ENCODE peak calls at places on chromosomes 2 and 18, in seven cellular contexts. Y is NB4, H is spleen, J is heart left ventricle, V is IMR-90, X is A549, I is breast epithelium. P is an unnamed sample.

GRCh38 chr18:48728204-48728833 is 189.5 kb downstream of the CTIF start:
- DNase-seq in J (peak; percentile 46), V (peak; percentile 99), X (no peak), Y (peak; percentile 18), I (no peak), H (no peak), P (peak; percentile 43)

GRCh38 chr2:112783187-112783721 is 1.0 kb downstream of the IL1A start:
- DNase-seq in I (no peak), V (no peak), X (no peak), Y (no peak), H (no peak), J (no peak), P (no peak)

GRCh38 chr18:61949946-61950345 is 57.1 kb upstream of the RNF152 start:
- DNase-seq in V (peak; percentile 74), I (no peak), X (no peak), H (no peak), J (no peak), Y (no peak), P (no peak)

GRCh38 chr18:73674466-73674865 is 473.2 kb downstream of the FBXO15 start:
- DNase-seq in Y (no peak), I (no peak), X (no peak), V (peak; percentile 31), J (no peak), H (no peak), P (no peak)

GRCh38 chr18:62644773-62645172 is 70.6 kb upstream of the PHLPP1 start:
- DNase-seq in Y (no peak), H (no peak), X (no peak), V (no peak), J (no peak), I (no peak), P (no peak)

GRCh38 chr18:37565985-37566478 is 434 bp upstream of the CELF4 start:
- DNase-seq in H (peak; percentile 59), J (peak; percentile 66), Y (no peak), V (peak; percentile 5), I (no peak), X (peak; percentile 12), P (no peak)

GRCh38 chr2:43109261-43109743 is 117.1 kb downstream of the ZFP36L2 start:
- DNase-seq in H (no peak), Y (peak; percentile 94), J (no peak), I (no peak), X (no peak), V (no peak), P (no peak)

GRCh38 chr2:47232738-47233415 is 77.8 kb upstream of the STPG4 start:
- DNase-seq in Y (no peak), J (no peak), X (no peak), V (peak; percentile 82), H (no peak), I (no peak), P (no peak)

DNA sequence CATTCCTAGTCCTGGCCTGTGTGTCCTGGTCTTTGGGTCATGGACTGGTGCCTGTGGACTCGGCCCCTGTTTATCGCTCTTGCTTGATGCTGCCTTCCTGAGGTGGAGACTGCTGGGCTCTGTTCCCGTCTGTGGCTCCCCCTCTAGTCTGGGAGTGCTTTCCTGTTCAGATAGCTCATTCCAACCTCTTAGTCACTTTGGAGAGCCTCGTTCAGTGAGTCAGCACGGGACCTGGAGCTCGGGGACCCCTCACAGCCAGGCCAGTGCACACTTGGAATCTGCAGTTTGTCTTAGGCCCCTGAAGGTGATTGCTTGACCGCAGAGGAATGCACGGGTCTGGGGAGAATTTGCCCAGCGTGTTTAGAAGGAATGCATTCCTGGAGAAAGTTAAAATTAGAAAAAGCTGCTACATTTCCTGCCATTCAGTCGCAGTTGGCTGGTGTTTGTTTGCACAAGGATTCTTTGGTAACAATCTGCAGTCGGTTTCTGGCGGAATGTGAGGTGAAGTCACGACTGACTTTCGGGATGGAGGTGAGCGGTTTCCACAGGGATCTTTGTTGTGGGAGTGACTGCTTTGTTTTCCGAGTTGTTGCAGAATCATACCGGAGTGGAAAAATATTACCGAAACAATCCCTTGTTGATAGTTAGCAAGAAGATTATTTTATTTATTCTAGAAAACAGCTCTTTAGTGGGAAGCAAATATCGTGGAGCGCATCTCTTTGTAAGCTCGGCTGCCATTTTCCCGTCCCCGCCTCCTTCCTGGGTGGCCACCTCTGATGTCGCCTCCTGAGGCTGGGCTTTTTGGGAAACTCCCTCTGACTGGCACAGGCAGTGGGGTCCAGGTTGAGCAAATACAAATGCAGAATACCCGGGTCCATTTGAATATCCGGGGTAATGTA is 29.6 kb downstream of the SH3BP4 start:
- DNase-seq in V (peak; percentile 100), X (peak; percentile 94), Y (no peak), I (no peak), H (no peak), J (peak; percentile 68), P (peak; percentile 70)
- TF ChIP-seq POLR2A in V (peak; percentile 71), X (peak; percentile 22), Y (no peak), I (no peak), H (no peak), J (no peak), P (no peak)

GRCh38 chr2:70083344-70084156 is 3.7 kb upstream of the PCBP1 start:
- DNase-seq in I (no peak), H (no peak), J (no peak), X (peak; percentile 67), Y (peak; percentile 85), V (peak; percentile 70), P (no peak)

GRCh38 chr2:70086838-70087702 is at the start of gene PCBP1:
- DNase-seq in H (peak; percentile 98), Y (peak; percentile 96), V (peak; percentile 95), X (peak; percentile 97), J (peak; percentile 97), I (peak; percentile 96), P (peak; percentile 99)

GRCh38 chr2:70086278-70086837 is 919 bp upstream of the PCBP1 start:
- DNase-seq in J (peak; percentile 86), Y (peak; percentile 94), V (peak; percentile 82), H (peak; percentile 95), X (peak; percentile 94), I (peak; percentile 65), P (peak; percentile 92)

GRCh38 chr2:70085711-70086277 is 1.5 kb upstream of the PCBP1 start:
- DNase-seq in X (no peak), J (no peak), Y (no peak), I (no peak), H (no peak), V (no peak), P (no peak)

DNA sequence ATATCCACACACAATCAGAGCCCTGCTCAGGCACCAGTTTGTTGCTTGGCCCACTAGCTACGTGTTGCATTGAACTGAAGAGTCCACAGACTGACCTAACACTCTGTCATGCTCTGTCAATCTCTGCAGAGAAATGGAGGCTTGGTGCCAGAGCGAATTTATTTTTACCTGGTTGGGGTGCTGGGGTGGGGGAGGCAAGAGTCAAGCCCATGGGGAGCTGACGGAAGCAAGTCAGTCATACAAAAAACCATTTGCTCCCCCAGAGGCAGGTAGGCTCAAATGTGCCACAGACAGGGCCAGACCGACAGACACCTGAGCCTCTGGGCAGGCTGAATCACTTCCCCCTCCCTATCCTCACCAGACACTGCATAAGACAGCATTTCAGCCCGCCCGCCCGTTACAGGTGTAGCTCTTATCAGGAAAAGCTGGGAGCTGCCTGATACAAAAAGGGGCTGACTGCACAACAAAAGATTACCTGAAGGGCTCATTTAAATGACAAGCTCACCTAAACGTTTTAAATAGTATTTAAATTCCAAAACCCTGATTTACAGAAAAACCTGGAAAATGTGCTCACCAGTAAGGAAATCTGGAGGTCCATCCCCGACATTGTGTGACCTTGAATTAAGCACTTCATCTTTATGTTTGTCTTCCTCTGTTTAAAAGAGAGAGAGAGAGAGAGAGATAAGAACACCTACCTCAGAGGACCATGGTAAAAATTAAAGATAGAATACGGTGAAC is 2.1 kb upstream of the PCBP1 start:
- DNase-seq in I (no peak), V (no peak), Y (peak; percentile 40), J (no peak), X (no peak), H (peak; percentile 84), P (no peak)
- H3K4me3 ChIP-seq in I (peak overlapping the region; percentile 87), V (no peak overlapping the region), Y (peak overlapping the region; percentile 68), J (peak overlapping the region; percentile 75), X (no peak overlapping the region), H (peak overlapping the region; percentile 76), P (no peak overlapping the region)

GRCh38 chr2:73217160-73217559 is 3.1 kb downstream of the SMYD5 start:
- DNase-seq in Y (no peak), I (no peak), H (no peak), V (no peak), J (no peak), X (no peak), P (no peak)

GRCh38 chr2:73212448-73213176 is 1.4 kb upstream of the SMYD5 start:
- DNase-seq in H (peak; percentile 90), Y (peak; percentile 88), V (peak; percentile 87), J (peak; percentile 59), X (peak; percentile 81), I (peak; percentile 67), P (peak; percentile 91)

GRCh38 chr2:73215254-73215653 is 1.2 kb downstream of the SMYD5 start:
- DNase-seq in H (no peak), Y (no peak), X (no peak), I (no peak), V (no peak), J (no peak), P (no peak)

GRCh38 chr2:73212098-73212447 is 2.0 kb upstream of the SMYD5 start:
- DNase-seq in Y (no peak), X (no peak), J (no peak), I (no peak), V (no peak), H (no peak), P (no peak)

DNA sequence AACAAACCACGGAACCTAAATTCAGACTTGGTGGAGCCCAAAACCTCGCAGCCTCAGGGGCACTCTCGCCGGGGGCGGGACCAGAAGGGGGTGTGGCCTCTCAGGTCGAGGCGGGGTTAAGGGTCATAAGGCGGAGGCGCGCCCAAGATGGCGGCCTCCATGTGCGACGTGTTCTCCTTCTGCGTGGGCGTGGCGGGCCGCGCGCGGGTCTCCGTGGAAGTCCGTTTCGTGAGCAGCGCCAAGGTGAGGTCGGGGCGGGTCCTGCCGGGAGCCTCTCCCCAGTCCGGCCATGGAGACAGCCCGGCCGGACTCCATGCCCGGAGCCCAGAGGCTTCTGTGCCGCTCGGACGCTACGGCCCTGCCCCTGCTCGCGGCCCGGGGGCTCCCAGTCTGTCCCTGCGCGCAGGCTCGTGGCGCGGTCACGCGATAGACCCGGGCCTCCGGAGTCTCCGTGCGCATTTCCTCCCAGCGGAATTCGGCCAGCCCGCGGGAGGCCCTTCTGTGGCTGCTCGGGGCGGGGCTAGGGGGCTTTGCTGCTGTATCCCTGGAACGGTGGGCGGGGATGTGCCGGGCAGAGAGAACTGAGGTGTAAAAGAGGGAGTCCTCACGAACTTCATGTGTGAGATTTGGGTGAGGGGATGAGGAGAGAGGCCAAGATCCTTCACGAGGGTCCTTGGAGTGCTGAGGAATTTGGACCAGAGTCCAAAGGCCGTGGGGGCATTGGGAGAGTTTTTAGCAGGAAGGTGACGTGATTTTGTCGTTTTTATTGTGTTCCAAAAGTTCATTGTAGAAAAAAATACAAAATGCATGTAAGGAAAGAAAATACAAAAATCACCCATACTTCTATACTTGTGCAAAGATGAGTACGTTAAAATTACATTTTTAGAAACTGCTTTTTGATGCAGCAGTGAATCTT is at the start of gene SMYD5:
- DNase-seq in Y (peak; percentile 94), J (peak; percentile 85), V (peak; percentile 72), H (peak; percentile 95), I (peak; percentile 76), X (peak; percentile 90), P (peak; percentile 96)
- TF ChIP-seq POLR2A in Y (peak; percentile 63), J (no peak), V (peak; percentile 88), H (no peak), I (no peak), X (peak; percentile 89), P (no peak)

GRCh38 chr2:5698171-5698570 is 6.0 kb downstream of the SOX11 start:
- DNase-seq in I (no peak), X (no peak), V (no peak), J (no peak), H (no peak), Y (no peak), P (no peak)

GRCh38 chr2:5697554-5697953 is 5.4 kb downstream of the SOX11 start:
- DNase-seq in X (no peak), J (no peak), Y (no peak), V (no peak), I (no peak), H (no peak), P (no peak)

GRCh38 chr2:5696351-5696740 is 4.2 kb downstream of the SOX11 start:
- DNase-seq in Y (no peak), V (peak; percentile 27), H (no peak), J (no peak), I (no peak), X (no peak), P (no peak)

GRCh38 chr2:5695641-5696350 is 3.6 kb downstream of the SOX11 start:
- DNase-seq in Y (no peak), J (no peak), V (peak; percentile 55), H (no peak), I (no peak), X (no peak), P (peak; percentile 77)

GRCh38 chr2:5696741-5697521 is 4.7 kb downstream of the SOX11 start:
- DNase-seq in X (no peak), V (peak; percentile 53), Y (no peak), I (no peak), J (no peak), H (no peak), P (peak; percentile 85)
- H3K4me3 ChIP-seq in X (no peak overlapping the region), V (peak overlapping the region; percentile 79), Y (no peak overlapping the region), I (peak overlapping the region; percentile 46), J (peak overlapping the region; percentile 54), H (peak overlapping the region; percentile 30), P (peak overlapping the region; percentile 41)

P was measured in upper lobe of left lung.